ENCODE peak calls at places on chromosomes 12 and 14, in four cellular contexts. K is fibroblast of the aortic adventitia; Q is GF-D8; D is stimulated activated CD4-positive, alpha-beta T cell treated with anti-CD3 and anti-CD28 coated beads, TNF-alpha, amount 100 ng/mL, for 4 hours. P is an unnamed sample.

GRCh38 chr14:31970744-31971143 is 106.4 kb upstream of the ARHGAP5 start:
- DNase-seq in D (no peak), Q (no peak), K (no peak), P (no peak)

GRCh38 chr14:61925043-61925442 is 162.8 kb downstream of the SNAPC1 start:
- DNase-seq in Q (no peak), K (no peak), D (no peak), P (peak; percentile 76)

GRCh38 chr12:52230364-52231281 is 2.4 kb upstream of the KRT7 start:
- DNase-seq in K (peak; percentile 90), D (no peak), Q (no peak), P (no peak)

GRCh38 chr12:10722905-10723866 is at the start of gene YBX3:
- DNase-seq in K (peak; percentile 82), Q (no peak), D (no peak), P (no peak)

GRCh38 chr12:60194682-60195081 is 598.9 kb downstream of the SLC16A7 start:
- DNase-seq in D (no peak), K (peak; percentile 46), Q (no peak), P (no peak)

GRCh38 chr12:48191096-48191495 is 7.7 kb downstream of the CCDC184 start:
- DNase-seq in Q (no peak), D (no peak), K (no peak), P (no peak)

GRCh38 chr14:50542941-50543418 is 10.6 kb upstream of the MAP4K5 start:
- DNase-seq in D (peak; percentile 10), Q (no peak), K (peak; percentile 69), P (no peak)

GRCh38 chr14:101132588-101132987 is 229.1 kb upstream of the RTL1 start:
- DNase-seq in Q (no peak), K (no peak), D (no peak), P (no peak)

GRCh38 chr12:23057571-23057970 is 432.6 kb downstream of the ETNK1 start:
- DNase-seq in K (no peak), D (no peak), Q (no peak), P (no peak)

GRCh38 chr12:49567611-49568441 is at the start of gene MCRS1:
- DNase-seq in D (peak; percentile 85), Q (peak; percentile 71), K (peak; percentile 94), P (peak; percentile 62)

GRCh38 chr12:123576611-123577010 is 7.7 kb upstream of the TMED2 start:
- DNase-seq in Q (no peak), D (no peak), K (no peak), P (no peak)

GRCh38 chr12:101966496-101966895 is 89.1 kb downstream of the DRAM1 start:
- DNase-seq in K (no peak), Q (no peak), D (no peak), P (no peak)

GRCh38 chr12:64175254-64175945 is 46.7 kb downstream of the KICS2 start:
- DNase-seq in Q (no peak), D (no peak), K (peak; percentile 43), P (no peak)

GRCh38 chr12:12704593-12705230 is 8.7 kb upstream of the GPR19 start:
- DNase-seq in D (no peak), K (peak; percentile 97), Q (peak; percentile 29), P (no peak)

GRCh38 chr12:79690156-79690605 is 583 bp downstream of the PAWR start:
- DNase-seq in D (no peak), K (peak; percentile 13), Q (peak; percentile 50), P (no peak)

GRCh38 chr12:62191747-62192485 is 68.3 kb upstream of the USP15 start:
- DNase-seq in D (no peak), K (peak; percentile 28), Q (no peak), P (peak; percentile 13)

GRCh38 chr12:109124878-109125648 is 8.7 kb downstream of the ACACB start:
- DNase-seq in D (no peak), Q (no peak), K (no peak), P (no peak)

GRCh38 chr12:4223273-4223855 is 50.2 kb upstream of the CCND2 start:
- DNase-seq in D (no peak), Q (no peak), K (no peak), P (no peak)

GRCh38 chr12:53252349-53252916 is 15.7 kb upstream of the ESPL1 start:
- DNase-seq in D (no peak), K (peak; percentile 37), Q (no peak), P (no peak)

GRCh38 chr14:55864890-55865655 is 253.1 kb upstream of the PELI2 start:
- DNase-seq in D (no peak), Q (no peak), K (no peak), P (no peak)

GRCh38 chr12:10220398-10221077 is 7.9 kb downstream of the GABARAPL1 start:
- DNase-seq in D (no peak), Q (no peak), K (peak; percentile 88), P (no peak)

GRCh38 chr12:64833928-64834327 is 9.5 kb downstream of the TBC1D30 start:
- DNase-seq in Q (no peak), K (no peak), D (no peak), P (no peak)

GRCh38 chr12:94616217-94616729 is 34.1 kb downstream of the TMCC3 start:
- DNase-seq in Q (no peak), K (no peak), D (no peak), P (no peak)

GRCh38 chr12:18079541-18080230 is 10.3 kb downstream of the RERGL start:
- DNase-seq in K (no peak), D (no peak), Q (no peak), P (no peak)

GRCh38 chr12:77925536-77926108 is 94.9 kb downstream of the NAV3 start:
- DNase-seq in Q (peak; percentile 17), D (no peak), K (peak; percentile 95), P (peak; percentile 80)

GRCh38 chr14:52067873-52068740 is 752 bp downstream of the NID2 start:
- DNase-seq in D (no peak), Q (no peak), K (peak; percentile 56), P (no peak)

GRCh38 chr12:121719926-121720414 is 7.4 kb downstream of the TMEM120B start:
- DNase-seq in D (no peak), K (peak; percentile 75), Q (no peak), P (peak; percentile 82)

GRCh38 chr14:58243790-58244555 is 670 bp upstream of the PSMA3 start:
- DNase-seq in Q (peak; percentile 78), D (no peak), K (no peak), P (no peak)